ENCODE peak calls at places on chromosomes 4 and X, in ten cellular contexts. E, O, W, S, P, R, J, C, V and Y are unnamed samples. For H3K36me3, the result is how much of the 10 kb centered on the place peaks cover.

GRCh38 chr4:98673978-98674377 is 15.6 kb upstream of the TSPAN5 start:
- DNase-seq in S (no peak), C (no peak), W (no peak), P (no peak), J (no peak), V (no peak), R (no peak), O (no peak), E (peak), Y (no peak)

GRCh38 chr4:182307746-182308145 is 64.5 kb downstream of the TENM3 start:
- DNase-seq in J (no peak), R (peak), O (no peak), E (peak), S (peak), C (peak), V (peak), W (no peak), P (no peak), Y (peak)

GRCh38 chr4:74318270-74318669 is 10.0 kb downstream of the EPGN start:
- DNase-seq in E (no peak), R (no peak), O (no peak), V (no peak), P (no peak), W (no peak), C (no peak), J (no peak), S (no peak), Y (no peak)

GRCh38 chr4:172141025-172141424 is 327.8 kb downstream of the GALNTL6 start:
- DNase-seq in R (no peak), S (no peak), P (no peak), J (no peak), C (no peak), O (no peak), V (no peak), W (no peak), E (no peak), Y (no peak)

GRCh38 chr4:153333874-153334273 is 10.6 kb upstream of the MND1 start:
- DNase-seq in V (no peak), O (no peak), R (no peak), J (no peak), W (no peak), P (no peak), C (no peak), E (no peak), S (no peak), Y (no peak)

GRCh38 chr4:2103843-2104547 is 44.9 kb downstream of the NAT8L start:
- DNase-seq in W (no peak), V (no peak), E (no peak), P (no peak), R (no peak), O (no peak), C (no peak), J (no peak), S (no peak), Y (no peak)

GRCh38 chrX:39753296-39753996 is 344.3 kb downstream of the BCOR start:
- DNase-seq in J (no peak), R (no peak), P (no peak), E (peak), C (no peak), S (no peak), O (peak), W (no peak), V (peak), Y (no peak)

GRCh38 chrX:45745479-45745878 is 544.8 kb upstream of the DIPK2B start:
- DNase-seq in J (no peak), C (no peak), R (no peak), V (no peak), S (no peak), O (no peak), P (no peak), W (no peak), E (peak), Y (no peak)

GRCh38 chr4:78811034-78811433 is 34.9 kb downstream of the BMP2K start:
- DNase-seq in S (no peak), W (no peak), O (no peak), R (no peak), P (no peak), E (peak), J (no peak), C (no peak), V (no peak), Y (no peak)

GRCh38 chrX:122579521-122579920 is 604.6 kb upstream of the GRIA3 start:
- DNase-seq in O (no peak), J (no peak), W (no peak), S (no peak), R (no peak), E (peak), C (no peak), P (no peak), V (peak), Y (no peak)

GRCh38 chr4:90254357-90254756 is 127.2 kb downstream of the CCSER1 start:
- DNase-seq in J (no peak), O (no peak), P (no peak), C (no peak), W (no peak), E (no peak), S (no peak), V (no peak), R (no peak), Y (no peak)

GRCh38 chr4:188554413-188554812 is 415.2 kb downstream of the TRIML1 start:
- DNase-seq in P (no peak), E (no peak), J (no peak), V (no peak), R (no peak), W (no peak), O (no peak), S (no peak), C (no peak), Y (no peak)

GRCh38 chr4:147025042-147025441 is 79.4 kb upstream of the TTC29 start:
- DNase-seq in O (no peak), J (no peak), C (no peak), V (no peak), E (no peak), R (no peak), P (no peak), S (no peak), W (no peak), Y (no peak)

GRCh38 chr4:147014946-147015345 is 69.3 kb upstream of the TTC29 start:
- DNase-seq in J (no peak), O (no peak), C (no peak), W (no peak), S (no peak), V (no peak), R (no peak), P (no peak), E (no peak), Y (no peak)

GRCh38 chr4:147017081-147017480 is 71.4 kb upstream of the TTC29 start:
- DNase-seq in E (no peak), S (no peak), R (no peak), W (no peak), V (peak), P (no peak), J (no peak), O (no peak), C (no peak), Y (no peak)

GRCh38 chr4:147015531-147015930 is 69.9 kb upstream of the TTC29 start:
- DNase-seq in S (no peak), V (no peak), P (no peak), J (no peak), R (no peak), C (no peak), W (no peak), E (no peak), O (no peak), Y (no peak)

DNA sequence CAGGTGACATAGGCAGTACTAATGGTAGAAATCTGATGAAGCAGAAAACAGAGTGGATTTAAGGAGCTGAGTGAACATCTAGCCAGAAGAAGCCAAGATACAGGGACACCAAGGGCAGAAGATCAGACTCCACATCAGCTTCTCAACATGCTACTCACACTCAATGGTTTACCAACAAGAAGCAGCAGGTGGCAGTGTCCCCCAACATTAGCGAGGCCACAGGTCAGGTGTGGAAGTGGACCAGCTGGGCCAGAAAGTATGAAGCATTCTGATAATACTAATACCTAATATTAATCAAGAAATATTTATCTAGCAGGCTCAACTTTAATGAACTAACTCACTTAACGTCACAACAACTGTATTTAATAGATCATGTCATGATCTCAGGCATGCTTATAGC is 73.4 kb upstream of the TTC29 start:
- DNase-seq in P (peak), E (peak), R (peak), V (peak), C (peak), J (peak), O (peak), S (peak), W (peak), Y (peak)
- TF ChIP-seq CTCF in P (peak), E (peak), R (peak), V (peak), C (peak), J (peak), O (peak), S (no peak), W (no peak), Y (peak)

DNA sequence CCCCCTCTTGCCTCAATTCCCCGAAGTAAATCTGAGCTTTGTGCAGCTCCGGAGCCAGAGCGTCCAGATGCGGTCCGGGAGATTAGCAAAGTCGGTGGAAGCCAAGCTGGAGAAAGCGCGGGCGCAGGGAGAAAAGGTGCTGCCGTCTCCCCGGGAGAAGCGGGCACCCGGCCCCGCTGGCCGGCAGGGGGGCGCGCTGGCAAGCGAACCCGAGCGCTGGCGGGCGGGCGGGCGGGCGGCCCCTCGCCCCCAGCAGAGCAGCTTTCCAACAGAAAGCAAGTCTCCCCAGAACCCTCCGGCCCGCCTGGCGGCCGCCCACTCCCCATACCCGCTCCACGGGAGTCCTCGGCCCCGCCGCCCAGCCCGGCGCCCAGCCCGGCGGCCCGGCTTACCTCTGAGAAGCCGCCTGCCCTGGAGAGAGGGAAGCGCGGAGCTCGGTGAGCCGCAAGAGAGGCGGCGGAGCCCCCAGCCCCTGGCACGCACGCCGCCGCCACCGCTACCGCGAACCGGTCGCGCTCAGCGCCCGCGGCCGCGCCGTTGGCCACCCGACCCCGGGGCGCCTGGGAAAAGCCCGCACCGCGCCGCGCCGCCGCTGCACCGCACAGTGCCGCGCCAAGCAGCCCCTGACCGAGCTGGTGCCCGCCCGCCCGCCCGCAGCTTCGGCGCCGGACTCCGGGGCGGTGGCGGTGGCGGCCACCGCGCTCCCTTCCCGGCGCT is 529 bp upstream of the CITED1 start:
- DNase-seq in E (peak), V (no peak), W (no peak), R (no peak), O (no peak), J (no peak), S (no peak), P (peak), C (no peak), Y (no peak)
- H3K4me3 ChIP-seq in E (peak), V (peak), W (peak), R (peak), O (peak), J (peak), S (peak), P (peak), C (peak), Y (peak)

GRCh38 chr4:83075696-83076095 is 38.8 kb downstream of the PLAC8 start:
- DNase-seq in E (peak), P (no peak), O (peak), W (no peak), C (no peak), S (no peak), V (no peak), R (no peak), J (no peak), Y (peak)
- H3K36me3 ChIP-seq in E (under half), P (under half), O (under half), W (under half), C (under half), S (under half), V (under half), R (under half), J (under half), Y (under half)

GRCh38 chr4:54660145-54660535 is 2.4 kb downstream of the KIT start:
- DNase-seq in O (no peak), J (no peak), C (no peak), R (no peak), P (no peak), E (no peak), V (no peak), W (no peak), S (no peak), Y (no peak)

GRCh38 chr4:54659213-54660144 is 1.7 kb downstream of the KIT start:
- DNase-seq in R (no peak), J (no peak), S (peak), P (peak), V (peak), E (peak), O (peak), C (peak), W (peak), Y (no peak)

GRCh38 chr4:54657556-54658313 is at the start of gene KIT:
- DNase-seq in C (peak), E (peak), W (peak), J (no peak), R (no peak), O (peak), P (peak), S (peak), V (peak), Y (no peak)

GRCh38 chr4:54657194-54657555 is 582 bp upstream of the KIT start:
- DNase-seq in C (no peak), R (no peak), E (no peak), J (no peak), V (no peak), P (peak), S (no peak), W (peak), O (no peak), Y (no peak)

DNA sequence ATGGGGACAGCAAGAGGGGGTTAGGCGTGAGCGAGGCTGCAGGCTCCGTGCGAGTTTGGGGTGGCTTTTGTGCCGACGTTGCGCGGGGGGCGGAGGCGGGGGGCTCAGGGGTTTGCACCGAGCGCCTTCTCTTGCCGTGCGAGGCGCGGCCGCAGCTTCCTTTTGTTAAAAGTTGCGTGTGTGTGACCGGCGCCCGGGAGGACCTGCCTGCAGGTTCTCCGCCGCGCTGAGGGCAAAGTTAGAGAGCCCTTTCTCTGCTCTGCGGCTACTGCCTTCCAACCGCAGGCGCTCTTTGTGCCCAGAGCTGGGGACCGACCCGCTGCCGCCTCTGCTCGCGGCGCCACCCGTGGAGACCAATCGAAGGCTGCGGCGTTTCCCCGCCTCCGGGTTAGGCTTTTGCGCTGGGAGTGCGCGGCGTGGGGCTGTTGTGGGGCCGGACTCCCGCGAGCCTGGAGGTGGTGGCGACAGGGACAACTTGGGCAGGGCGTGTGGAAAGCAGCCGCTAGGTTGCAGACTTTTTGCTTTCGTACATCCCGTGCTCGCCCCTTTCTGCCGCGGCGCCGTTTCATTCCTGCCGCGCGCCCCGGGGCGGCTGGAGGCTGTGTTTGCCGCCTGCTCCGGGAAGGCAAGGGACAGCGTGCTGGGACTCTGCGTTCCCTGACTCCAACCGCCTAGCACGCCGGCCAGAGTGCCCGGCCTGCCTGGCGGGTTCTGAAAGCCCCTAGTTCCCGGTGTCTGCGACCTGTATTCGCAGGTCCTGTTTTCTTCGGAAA is 750 bp downstream of the KIT start:
- DNase-seq in P (peak), V (peak), J (no peak), O (peak), S (peak), R (peak), E (peak), C (peak), W (peak), Y (no peak)
- TF ChIP-seq CTCF in P (peak), V (peak), J (peak), O (peak), S (no peak), R (peak), E (peak), C (peak), W (no peak), Y (peak)

GRCh38 chr4:157045507-157046127 is 30.3 kb upstream of the GLRB start:
- DNase-seq in C (peak), J (peak), O (peak), S (no peak), P (peak), E (peak), R (peak), V (peak), W (peak), Y (peak)
- H3K4me3 ChIP-seq in C (no peak), J (no peak), O (no peak), S (no peak), P (no peak), E (no peak), R (no peak), V (no peak), W (no peak), Y (no peak)

GRCh38 chr4:6576932-6577331 is 1.9 kb downstream of the MAN2B2 start:
- DNase-seq in S (no peak), J (no peak), V (no peak), C (no peak), O (no peak), R (no peak), E (no peak), P (no peak), W (no peak), Y (no peak)

GRCh38 chr4:6578221-6578620 is 3.2 kb downstream of the MAN2B2 start:
- DNase-seq in E (no peak), J (no peak), P (no peak), W (no peak), C (peak), O (no peak), V (no peak), S (no peak), R (no peak), Y (no peak)

GRCh38 chr4:6575503-6576240 is 683 bp downstream of the MAN2B2 start:
- DNase-seq in S (no peak), W (no peak), C (no peak), V (no peak), E (no peak), R (no peak), P (no peak), J (no peak), O (no peak), Y (no peak)

GRCh38 chr4:6576512-6576911 is 1.5 kb downstream of the MAN2B2 start:
- DNase-seq in S (peak), J (no peak), W (peak), R (no peak), V (no peak), O (no peak), P (no peak), E (no peak), C (peak), Y (no peak)

GRCh38 chr4:6577409-6577808 is 2.4 kb downstream of the MAN2B2 start:
- DNase-seq in E (no peak), C (no peak), R (no peak), P (no peak), J (no peak), S (no peak), O (no peak), W (no peak), V (no peak), Y (no peak)
- H3K36me3 ChIP-seq in E (under half), C (under half), R (under half), P (under half), J (under half), S (under half), O (under half), W (under half), V (under half), Y (under half)

GRCh38 chrX:26574208-26574607 is 358.2 kb downstream of the MAGEB5 start:
- DNase-seq in P (no peak), V (no peak), S (no peak), J (no peak), C (no peak), O (peak), R (no peak), E (no peak), W (no peak), Y (no peak)
- TF ChIP-seq CTCF in P (no peak), V (no peak), S (no peak), J (no peak), C (no peak), O (no peak), R (no peak), E (no peak), W (no peak), Y (no peak)

DNA sequence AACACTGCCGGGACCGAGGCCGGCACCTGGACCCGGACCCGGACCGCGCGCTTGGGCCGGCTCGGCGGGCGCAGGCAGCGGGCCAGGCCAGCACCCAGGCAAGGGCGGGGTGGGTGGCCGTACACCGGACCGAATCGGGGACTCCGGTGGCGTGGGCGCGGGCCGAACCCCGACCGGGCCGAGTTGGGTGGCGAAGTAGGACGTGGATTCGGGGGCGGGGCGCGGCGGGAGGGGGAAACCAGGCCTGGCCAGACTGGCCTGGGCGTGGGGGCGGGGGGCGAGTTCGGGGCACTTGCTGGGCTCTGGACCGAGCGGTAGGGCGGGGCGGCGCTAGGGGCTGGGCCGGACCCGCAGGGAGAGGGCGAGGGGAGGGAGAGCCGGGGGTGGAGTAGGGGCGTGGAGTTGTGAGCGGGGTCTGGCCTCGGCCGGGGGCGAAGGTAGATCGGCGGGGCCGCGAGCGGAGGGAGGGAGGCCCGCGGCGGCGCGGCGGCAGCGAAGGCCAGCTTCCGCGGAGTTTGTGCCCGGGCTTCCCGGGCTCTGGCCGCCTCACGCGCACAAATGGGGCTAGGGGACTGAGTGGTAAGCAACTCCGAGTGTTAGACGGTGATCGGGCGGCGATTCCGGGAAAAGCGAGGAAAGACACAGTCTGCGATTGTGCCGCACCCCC is 1.8 kb upstream of the BCORL1 start:
- DNase-seq in C (peak), S (no peak), J (no peak), W (peak), V (no peak), E (peak), R (peak), P (peak), O (peak), Y (no peak)
- H3K4me3 ChIP-seq in C (peak), S (no peak), J (no peak), W (peak), V (peak), E (peak), R (peak), P (no peak), O (peak), Y (peak)

DNA sequence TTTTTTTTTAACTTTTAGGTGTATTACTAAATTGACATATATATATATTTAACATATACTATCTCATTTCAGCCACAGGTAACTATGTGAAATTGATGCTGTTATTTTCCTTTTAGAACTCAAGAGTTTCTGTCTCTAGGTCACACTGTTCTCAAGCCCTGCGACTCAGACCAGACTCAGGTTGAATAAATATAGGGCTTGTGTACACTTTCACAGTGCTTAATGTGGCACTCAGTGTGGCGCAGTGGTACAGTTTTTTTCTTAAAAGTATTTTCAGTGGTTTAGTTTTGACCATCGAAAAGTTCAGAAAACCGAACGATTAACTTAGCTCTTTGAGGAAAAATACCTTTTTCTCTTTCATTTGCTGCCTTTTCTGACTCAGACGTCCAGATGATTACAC is 24.7 kb downstream of the PACRGL start:
- DNase-seq in S (no peak), W (no peak), J (no peak), C (no peak), V (no peak), R (no peak), P (no peak), O (no peak), E (no peak), Y (no peak)
- H3K36me3 ChIP-seq in S (under half), W (under half), J (under half), C (under half), V (under half), R (under half), P (under half), O (under half), E (under half), Y (under half)